ENCODE peak calls at places on chromosomes 7 and 10, in nine cellular contexts. L, V, R, Z, J, M, B, F and A are unnamed samples.

GRCh38 chr10:69503001-69503895 is 52.0 kb downstream of the TSPAN15 start:
- DNase-seq in L (no peak), V (no peak), R (no peak), Z (no peak), J (no peak), M (no peak), B (no peak), F (no peak), A (no peak)

GRCh38 chr10:129972966-129973673 is 9.0 kb upstream of the EBF3 start:
- DNase-seq in L (no peak), V (no peak), R (no peak), Z (no peak), J (no peak), M (no peak), B (no peak), F (no peak), A (no peak)

GRCh38 chr10:67965456-67965855 is 81.0 kb downstream of the SIRT1 start:
- DNase-seq in L (no peak), V (no peak), R (no peak), Z (no peak), J (no peak), M (no peak), B (no peak), F (no peak), A (no peak)

GRCh38 chr7:155471728-155472127 is 13.8 kb downstream of the EN2 start:
- DNase-seq in L (no peak), V (no peak), R (no peak), Z (no peak), J (no peak), M (no peak), B (no peak), F (no peak), A (no peak)

GRCh38 chr10:85280014-85280413 is 951.6 kb downstream of the CCSER2 start:
- DNase-seq in L (no peak), V (peak), R (no peak), Z (no peak), J (no peak), M (no peak), B (peak), F (peak), A (no peak)

GRCh38 chr10:59176241-59177030 is at the start of gene PHYHIPL:
- DNase-seq in L (no peak), V (no peak), R (no peak), Z (no peak), J (no peak), M (no peak), B (no peak), F (peak), A (no peak)

GRCh38 chr7:7805511-7806153 is 87.2 kb upstream of the RPA3 start:
- DNase-seq in L (no peak), V (no peak), R (no peak), Z (no peak), J (no peak), M (no peak), B (no peak), F (no peak), A (no peak)

GRCh38 chr7:38374507-38374906 is 101.1 kb upstream of the TARP start:
- DNase-seq in L (no peak), V (peak), R (no peak), Z (no peak), J (peak), M (peak), B (no peak), F (no peak), A (peak)

GRCh38 chr10:95423327-95424005 is 132.7 kb upstream of the PDLIM1 start:
- DNase-seq in L (no peak), V (peak), R (no peak), Z (no peak), J (no peak), M (no peak), B (no peak), F (no peak), A (no peak)

GRCh38 chr10:33365871-33366411 is 31.5 kb upstream of the NRP1 start:
- DNase-seq in L (no peak), V (peak), R (peak), Z (no peak), J (peak), M (peak), B (no peak), F (no peak), A (peak)

GRCh38 chr7:196778-197321 is 4.5 kb downstream of the FAM20C start:
- DNase-seq in L (no peak), V (no peak), R (no peak), Z (no peak), J (no peak), M (no peak), B (no peak), F (no peak), A (no peak)

GRCh38 chr7:76047305-76047810 is 442 bp downstream of the STYXL1 start:
- DNase-seq in L (peak), V (peak), R (no peak), Z (no peak), J (no peak), M (no peak), B (no peak), F (no peak), A (peak)

GRCh38 chr7:3464900-3465622 is 164.0 kb downstream of the SDK1 start:
- DNase-seq in L (no peak), V (no peak), R (no peak), Z (peak), J (no peak), M (no peak), B (no peak), F (no peak), A (no peak)

GRCh38 chr7:85564861-85565630 is 378.2 kb upstream of the SEMA3D start:
- DNase-seq in L (no peak), V (no peak), R (no peak), Z (no peak), J (no peak), M (peak), B (no peak), F (no peak), A (peak)

GRCh38 chr7:7944619-7945282 is 23.8 kb upstream of the GLCCI1 start:
- DNase-seq in L (no peak), V (peak), R (no peak), Z (no peak), J (no peak), M (no peak), B (no peak), F (no peak), A (no peak)

GRCh38 chr7:48511021-48511579 is 339.8 kb downstream of the ABCA13 start:
- DNase-seq in L (no peak), V (peak), R (no peak), Z (no peak), J (no peak), M (no peak), B (no peak), F (no peak), A (no peak)

GRCh38 chr10:62733654-62734293 is 70.7 kb upstream of the ADO start:
- DNase-seq in L (no peak), V (peak), R (no peak), Z (no peak), J (no peak), M (peak), B (no peak), F (no peak), A (peak)

GRCh38 chr7:4003536-4003935 is 678.6 kb upstream of the FOXK1 start:
- DNase-seq in L (no peak), V (peak), R (no peak), Z (no peak), J (no peak), M (no peak), B (no peak), F (no peak), A (no peak)

GRCh38 chr10:12387561-12388210 is 38.3 kb downstream of the CAMK1D start:
- DNase-seq in L (no peak), V (no peak), R (no peak), Z (no peak), J (no peak), M (no peak), B (no peak), F (no peak), A (no peak)

GRCh38 chr7:95915731-95916130 is 143.4 kb downstream of the DYNC1I1 start:
- DNase-seq in L (no peak), V (no peak), R (no peak), Z (no peak), J (peak), M (no peak), B (no peak), F (no peak), A (no peak)
- H3K4me3 ChIP-seq in L (peak), V (no peak), R (no peak), Z (no peak), J (no peak), M (no peak), B (no peak), F (no peak), A (peak)

DNA sequence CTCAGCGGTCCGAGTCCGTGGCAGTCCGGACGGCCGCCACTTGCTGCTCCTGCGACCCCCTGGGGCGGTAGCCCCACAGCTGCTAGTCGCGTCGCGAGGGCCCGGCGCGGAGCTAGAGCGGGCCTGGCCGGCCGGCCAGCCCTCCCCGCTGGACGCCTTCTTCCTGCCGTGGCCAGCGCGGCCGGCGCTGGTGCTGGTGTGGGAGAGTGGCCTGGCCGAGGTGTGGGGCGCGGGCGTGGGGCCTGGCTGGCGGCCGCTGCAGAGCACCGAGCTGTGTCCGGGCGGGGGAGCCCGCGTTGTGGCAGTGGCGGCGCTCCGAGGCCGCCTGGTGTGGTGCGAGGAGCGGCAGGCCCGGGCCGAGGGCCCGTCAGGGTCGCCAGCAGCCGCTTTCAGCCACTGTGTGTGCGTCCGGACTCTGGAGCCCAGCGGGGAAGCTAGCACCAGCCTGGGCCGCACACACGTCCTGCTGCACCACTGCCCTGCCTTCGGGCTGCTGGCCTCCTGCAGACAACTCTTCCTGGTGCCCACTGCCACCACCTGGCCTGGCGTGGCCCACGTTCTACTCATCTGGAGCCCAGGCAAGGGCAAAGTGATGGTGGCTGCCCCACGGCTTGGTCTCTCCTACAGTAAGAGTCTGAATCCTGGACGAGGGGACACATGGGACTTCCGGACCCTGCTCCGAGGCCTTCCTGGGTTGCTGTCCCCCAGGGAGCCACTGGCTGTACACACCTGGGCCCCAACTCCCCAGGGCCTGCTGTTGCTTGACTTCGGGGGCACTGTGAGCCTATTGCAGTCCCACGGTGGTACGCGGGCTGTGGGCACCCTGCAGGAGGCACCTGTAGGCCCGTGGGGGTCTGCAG is 642 bp downstream of the HPS6 start:
- DNase-seq in L (peak), V (no peak), R (no peak), Z (no peak), J (no peak), M (no peak), B (no peak), F (peak), A (peak)
- TF ChIP-seq CTCF in L (no peak), V (no peak), R (no peak), Z (no peak), J (no peak), M (no peak), B (no peak), F (no peak), A (no peak)

DNA sequence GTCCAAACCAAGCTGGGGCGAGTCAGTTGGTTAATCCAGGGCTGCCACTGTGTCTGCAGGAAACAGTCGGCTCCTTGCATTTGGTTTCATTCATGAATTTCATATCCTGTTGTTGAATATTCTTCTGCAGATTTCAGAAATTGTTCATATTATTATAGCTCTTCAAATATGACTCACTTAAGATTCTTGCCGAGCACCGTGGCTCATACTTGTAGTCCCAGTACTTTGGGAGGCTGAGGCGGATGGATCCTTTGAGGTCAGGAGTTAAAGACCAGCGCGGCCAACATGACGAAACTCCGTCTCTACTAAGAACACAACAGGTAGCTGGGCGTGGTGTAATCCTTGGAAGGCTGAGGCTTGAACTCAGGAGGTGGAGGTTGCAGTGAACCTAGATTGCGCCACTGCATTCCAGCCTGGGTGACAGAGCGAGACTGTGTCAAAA is 24.0 kb downstream of the PFKP start:
- DNase-seq in L (no peak), V (peak), R (peak), Z (no peak), J (peak), M (peak), B (peak), F (no peak), A (peak)
- H3K4me3 ChIP-seq in L (no peak), V (no peak), R (peak), Z (no peak), J (peak), M (no peak), B (no peak), F (no peak), A (no peak)

DNA sequence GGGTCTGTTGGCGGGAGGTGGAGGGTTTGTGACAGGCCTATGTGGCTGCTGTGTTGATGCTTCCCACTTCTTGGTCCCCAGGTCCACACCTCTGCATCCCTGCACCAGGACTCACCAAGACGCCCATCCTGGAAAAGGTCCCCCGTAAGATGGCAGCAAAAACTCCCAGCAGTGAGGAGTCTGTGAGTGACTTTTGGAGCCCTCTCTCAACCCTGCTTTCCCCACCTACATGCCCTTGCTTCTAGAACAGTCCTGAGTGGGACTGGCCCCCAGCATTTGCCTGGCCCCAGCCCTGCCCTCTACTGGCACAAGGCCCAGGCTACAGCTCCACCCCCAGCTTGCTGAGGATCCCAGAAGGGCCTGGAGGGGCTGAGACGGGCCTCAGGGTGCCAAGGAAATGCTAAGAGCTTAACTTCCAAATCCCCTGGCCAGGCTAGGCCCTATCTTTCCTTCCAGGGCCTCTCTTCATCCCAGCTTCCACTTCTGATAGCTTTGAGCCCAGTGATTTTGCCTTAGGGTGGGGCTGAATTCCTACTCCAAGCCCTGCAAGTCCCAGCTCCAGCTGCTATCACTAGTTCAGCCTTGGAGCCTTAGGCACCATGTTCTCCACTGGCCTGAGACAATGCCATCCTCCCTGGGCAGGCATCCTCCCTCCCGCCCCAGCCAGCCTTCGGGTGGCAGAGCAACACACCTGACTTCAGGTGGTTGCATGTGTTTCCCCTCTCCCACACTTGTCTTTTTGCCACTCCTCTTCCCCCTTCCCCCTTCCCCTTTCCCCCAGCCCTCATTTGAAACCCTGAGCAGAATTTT is 2.8 kb downstream of the CHAT start:
- DNase-seq in L (no peak), V (no peak), R (no peak), Z (no peak), J (no peak), M (no peak), B (no peak), F (no peak), A (no peak)
- TF ChIP-seq CTCF in L (no peak), V (no peak), R (no peak), Z (no peak), J (no peak), M (no peak), B (no peak), F (no peak), A (no peak)

DNA sequence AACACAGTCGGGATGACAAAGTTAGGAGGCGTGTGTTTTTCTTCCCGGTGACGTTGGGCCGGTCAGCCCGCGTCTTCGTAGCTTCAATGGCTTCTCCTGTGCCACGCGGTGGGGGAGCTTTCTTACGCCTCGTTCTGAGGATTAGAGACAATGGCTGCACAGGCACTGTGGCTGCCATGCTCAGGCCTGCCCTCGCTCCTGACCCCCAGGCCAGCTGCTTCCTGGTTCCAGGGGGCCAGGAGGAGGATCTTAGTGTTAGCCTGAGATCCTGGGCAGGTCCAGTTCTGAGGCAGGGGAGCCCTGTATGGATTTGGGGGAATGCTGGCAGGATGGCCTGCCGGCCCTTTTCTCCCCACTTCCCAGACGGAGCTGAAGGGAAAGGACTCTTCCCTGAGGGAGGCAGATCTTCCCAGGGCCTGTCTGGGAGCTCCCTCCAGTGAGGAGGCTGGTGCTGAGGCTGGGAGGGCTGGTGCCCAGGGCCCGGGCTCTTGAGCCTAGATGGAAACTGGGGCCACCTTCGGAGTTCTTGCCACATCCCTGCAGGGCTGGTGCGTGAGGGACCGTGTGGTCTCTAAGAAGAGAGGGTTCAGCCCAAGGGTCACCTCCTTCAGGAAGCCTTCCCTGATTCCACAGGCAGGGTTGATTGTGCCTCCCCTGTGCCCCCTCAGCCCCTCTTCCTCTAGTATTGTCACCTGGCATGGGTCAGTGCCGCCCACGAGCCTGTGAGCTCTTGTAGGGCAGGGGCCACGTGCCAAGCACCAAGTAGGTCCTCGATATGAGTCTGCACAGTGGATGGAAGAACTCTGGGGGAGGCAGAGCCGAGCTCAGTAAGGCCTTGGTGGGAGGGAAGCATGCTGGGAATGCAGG is 101.4 kb downstream of the GRK5 start:
- DNase-seq in L (no peak), V (no peak), R (no peak), Z (no peak), J (no peak), M (no peak), B (no peak), F (no peak), A (no peak)
- H3K4me3 ChIP-seq in L (no peak), V (no peak), R (no peak), Z (no peak), J (no peak), M (no peak), B (no peak), F (no peak), A (no peak)

DNA sequence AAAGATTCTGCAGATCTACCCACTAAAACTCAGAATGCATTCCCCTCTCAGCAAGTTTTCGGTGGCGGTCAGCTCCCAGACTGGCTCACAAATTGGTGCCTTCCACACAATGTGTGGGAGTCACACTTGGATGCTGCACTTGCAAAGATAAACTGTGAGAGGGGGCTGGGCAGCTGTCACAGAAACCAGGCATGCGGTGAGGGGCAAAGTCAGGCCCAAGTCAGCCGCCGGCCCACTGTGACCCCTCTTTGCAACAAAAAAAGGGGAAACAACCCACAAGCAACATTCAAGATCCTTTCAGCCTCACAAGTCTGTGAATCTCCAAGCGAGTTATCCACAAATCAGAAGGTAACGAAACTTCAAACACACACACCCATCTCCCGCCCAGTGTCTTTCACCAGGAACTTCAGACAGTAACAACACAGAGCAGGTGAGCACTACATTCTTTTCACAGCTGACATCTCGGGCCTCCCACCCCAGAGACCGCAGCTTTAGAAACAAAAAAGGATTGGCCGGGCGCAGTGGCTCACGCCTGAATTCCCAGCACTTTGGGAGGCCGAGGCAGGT is 32.0 kb downstream of the SNX8 start:
- DNase-seq in L (no peak), V (no peak), R (no peak), Z (no peak), J (peak), M (no peak), B (no peak), F (no peak), A (peak)
- TF ChIP-seq CTCF in L (no peak), V (no peak), R (no peak), Z (no peak), J (no peak), M (no peak), B (no peak), F (no peak), A (no peak)

GRCh38 chr7:98283887-98284222 is 2.4 kb downstream of the BRI3 start:
- DNase-seq in L (no peak), V (no peak), R (no peak), Z (no peak), J (no peak), M (no peak), B (no peak), F (no peak), A (no peak)
- H3K4me3 ChIP-seq in L (peak), V (peak), R (peak), Z (no peak), J (peak), M (peak), B (peak), F (no peak), A (peak)